ENCODE peak calls at places on chromosomes 16 and 17, in nine cellular contexts. U is dorsolateral prefrontal cortex; Z is uterus; M is PC-3; C is colonic mucosa; R is neural progenitor cell; Y is CD8-positive, alpha-beta T cell; I is foreskin fibroblast; F is CD4-positive, alpha-beta T cell. E is an unnamed sample.

GRCh38 chr16:12971216-12971615 is 69.8 kb downstream of the SHISA9 start:
- DNase-seq in U (peak), Z (no peak), M (peak), C (no peak), R (no peak), Y (no peak), I (peak), F (no peak), E (peak)

GRCh38 chr16:11089504-11090124 is 145.2 kb downstream of the CLEC16A start:
- DNase-seq in U (no peak), Z (peak), M (no peak), C (peak), R (no peak), Y (no peak), I (peak), F (no peak), E (no peak)

GRCh38 chr17:61411114-61411943 is 11.7 kb downstream of the TBX2 start:
- DNase-seq in U (peak), Z (peak), M (peak), C (peak), R (peak), Y (no peak), I (peak), F (no peak), E (peak)

GRCh38 chr17:45294506-45294905 is 22.3 kb downstream of the MAP3K14 start:
- DNase-seq in U (no peak), Z (no peak), M (peak), C (no peak), R (no peak), Y (no peak), I (peak), F (no peak), E (peak)

GRCh38 chr17:77215281-77215680 is 74.5 kb downstream of the SEC14L1 start:
- DNase-seq in U (peak), Z (no peak), M (no peak), C (no peak), R (no peak), Y (no peak), I (no peak), F (no peak), E (no peak)

GRCh38 chr17:65423346-65424140 is 137.9 kb downstream of the AXIN2 start:
- DNase-seq in U (no peak), Z (no peak), M (no peak), C (no peak), R (no peak), Y (no peak), I (no peak), F (no peak), E (no peak)

GRCh38 chr17:41127371-41127770 is 3.4 kb upstream of the KRTAP4-12 start:
- DNase-seq in U (no peak), Z (no peak), M (no peak), C (no peak), R (no peak), Y (no peak), I (no peak), F (no peak), E (no peak)

GRCh38 chr17:7176870-7177209 is 2.3 kb downstream of the ASGR1 start:
- DNase-seq in U (no peak), Z (no peak), M (no peak), C (no peak), R (peak), Y (no peak), I (peak), F (no peak), E (no peak)

GRCh38 chr16:71230122-71230845 is at the start of gene HYDIN:
- DNase-seq in U (peak), Z (no peak), M (peak), C (peak), R (peak), Y (no peak), I (peak), F (no peak), E (no peak)

GRCh38 chr16:58306327-58306726 is 11.5 kb upstream of the PRSS54 start:
- DNase-seq in U (no peak), Z (no peak), M (peak), C (peak), R (no peak), Y (peak), I (peak), F (peak), E (peak)

GRCh38 chr16:4691666-4692412 is 1.5 kb upstream of the NUDT16L1 start:
- DNase-seq in U (no peak), Z (peak), M (no peak), C (no peak), R (no peak), Y (no peak), I (no peak), F (no peak), E (no peak)

GRCh38 chr17:65954148-65954449 is 237.8 kb downstream of the CEP112 start:
- DNase-seq in U (no peak), Z (no peak), M (no peak), C (no peak), R (no peak), Y (no peak), I (no peak), F (no peak), E (no peak)

GRCh38 chr16:54501797-54502196 is 215.2 kb upstream of the IRX3 start:
- DNase-seq in U (no peak), Z (no peak), M (no peak), C (no peak), R (no peak), Y (no peak), I (no peak), F (no peak), E (no peak)

GRCh38 chr16:65722429-65722828 is 600.6 kb upstream of the CDH11 start:
- DNase-seq in U (no peak), Z (no peak), M (no peak), C (no peak), R (no peak), Y (no peak), I (no peak), F (no peak), E (no peak)

GRCh38 chr16:69150146-69150865 is 17.9 kb downstream of the UTP4 start:
- DNase-seq in U (peak), Z (peak), M (peak), C (peak), R (peak), Y (no peak), I (peak), F (peak), E (peak)

GRCh38 chr16:64051826-64052225 is 1070.0 kb downstream of the CDH11 start:
- DNase-seq in U (no peak), Z (no peak), M (peak), C (no peak), R (peak), Y (no peak), I (peak), F (no peak), E (peak)

GRCh38 chr16:71260995-71261394 is 28.2 kb downstream of the CMTR2 start:
- DNase-seq in U (no peak), Z (no peak), M (no peak), C (no peak), R (no peak), Y (no peak), I (no peak), F (no peak), E (no peak)

GRCh38 chr17:66214893-66215528 is 14.2 kb downstream of the APOH start:
- DNase-seq in U (no peak), Z (no peak), M (no peak), C (no peak), R (no peak), Y (no peak), I (no peak), F (no peak), E (no peak)

GRCh38 chr17:8223356-8224063 is 13.1 kb upstream of the AURKB start:
- DNase-seq in U (peak), Z (peak), M (peak), C (peak), R (peak), Y (peak), I (peak), F (no peak), E (peak)

GRCh38 chr16:85514601-85515318 is 98.4 kb upstream of the GSE1 start:
- DNase-seq in U (peak), Z (peak), M (peak), C (peak), R (peak), Y (no peak), I (peak), F (no peak), E (peak)

GRCh38 chr17:75273968-75274708 is 3.1 kb upstream of the MIF4GD start:
- DNase-seq in U (no peak), Z (no peak), M (peak), C (no peak), R (no peak), Y (no peak), I (peak), F (no peak), E (peak)

GRCh38 chr16:11670171-11671131 is 2.2 kb downstream of the SNN start:
- DNase-seq in U (peak), Z (no peak), M (no peak), C (no peak), R (no peak), Y (no peak), I (no peak), F (no peak), E (no peak)

GRCh38 chr17:39666601-39667261 is 1.5 kb upstream of the PNMT start:
- DNase-seq in U (no peak), Z (no peak), M (no peak), C (no peak), R (no peak), Y (no peak), I (no peak), F (no peak), E (no peak)

GRCh38 chr17:43839670-43840101 is 6.7 kb upstream of the MPP3 start:
- DNase-seq in U (no peak), Z (no peak), M (peak), C (peak), R (no peak), Y (no peak), I (no peak), F (no peak), E (no peak)

GRCh38 chr17:39751637-39752036 is 13.9 kb downstream of the GRB7 start:
- DNase-seq in U (no peak), Z (no peak), M (no peak), C (no peak), R (no peak), Y (no peak), I (no peak), F (no peak), E (no peak)

GRCh38 chr17:41972571-41973411 is 6.2 kb downstream of the CNP start:
- DNase-seq in U (no peak), Z (no peak), M (peak), C (no peak), R (no peak), Y (no peak), I (no peak), F (no peak), E (no peak)

GRCh38 chr17:78990349-78991016 is 10.8 kb upstream of the LGALS3BP start:
- DNase-seq in U (peak), Z (no peak), M (no peak), C (no peak), R (no peak), Y (no peak), I (no peak), F (no peak), E (no peak)

GRCh38 chr17:74125160-74125559 is 78.3 kb upstream of the RPL38 start:
- DNase-seq in U (no peak), Z (no peak), M (no peak), C (no peak), R (no peak), Y (no peak), I (no peak), F (no peak), E (no peak)

GRCh38 chr16:67879462-67879861 is 5.2 kb upstream of the NRN1L start:
- DNase-seq in U (no peak), Z (no peak), M (no peak), C (no peak), R (no peak), Y (no peak), I (no peak), F (no peak), E (no peak)
- TF ChIP-seq CTCF in U (no peak), Z (no peak), M (no peak), C (no peak), R (no peak), Y (no peak), I (no peak), F (no peak), E (no peak)

GRCh38 chr16:51941412-51941811 is 605.5 kb downstream of the TOX3 start:
- DNase-seq in U (no peak), Z (no peak), M (no peak), C (no peak), R (no peak), Y (no peak), I (no peak), F (no peak), E (no peak)
- TF ChIP-seq CTCF in U (no peak), Z (no peak), M (no peak), C (no peak), R (peak), Y (no peak), I (no peak), F (no peak), E (no peak)

DNA sequence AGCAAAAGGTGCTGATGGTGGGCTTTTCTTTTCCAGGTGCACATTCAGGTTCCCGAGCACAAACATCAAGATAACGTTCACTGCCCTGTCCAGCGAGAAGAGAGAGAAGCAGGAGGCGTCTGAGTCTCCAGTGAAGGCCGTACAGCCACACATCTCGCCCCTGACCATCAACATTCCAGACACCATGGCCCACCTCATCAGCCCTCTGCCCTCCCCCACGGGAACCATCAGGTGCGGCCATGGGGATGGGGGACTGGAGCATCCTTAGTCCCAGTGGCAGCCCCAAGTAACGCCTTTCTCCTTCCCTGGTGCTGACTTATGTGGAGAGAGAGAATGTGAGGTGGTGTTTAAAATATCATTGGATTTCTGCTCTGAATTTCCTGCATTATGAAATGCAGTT is 43.8 kb downstream of the FOXK2 start:
- DNase-seq in U (no peak), Z (no peak), M (no peak), C (no peak), R (no peak), Y (no peak), I (no peak), F (no peak), E (no peak)
- TF ChIP-seq CTCF in U (no peak), Z (no peak), M (no peak), C (no peak), R (no peak), Y (no peak), I (no peak), F (no peak), E (no peak)

GRCh38 chr17:69060835-69061234 is at the start of gene ABCA9:
- DNase-seq in U (no peak), Z (no peak), M (no peak), C (no peak), R (no peak), Y (no peak), I (peak), F (no peak), E (no peak)

GRCh38 chr17:69056179-69056823 is 4.4 kb downstream of the ABCA9 start:
- DNase-seq in U (no peak), Z (no peak), M (no peak), C (no peak), R (no peak), Y (no peak), I (no peak), F (no peak), E (no peak)

GRCh38 chr17:69057280-69057679 is 3.4 kb downstream of the ABCA9 start:
- DNase-seq in U (no peak), Z (no peak), M (no peak), C (no peak), R (no peak), Y (no peak), I (no peak), F (no peak), E (no peak)

GRCh38 chr17:69059458-69060205 is 1.1 kb downstream of the ABCA9 start:
- DNase-seq in U (no peak), Z (no peak), M (no peak), C (no peak), R (no peak), Y (no peak), I (peak), F (no peak), E (no peak)

GRCh38 chr17:69058165-69058564 is 2.6 kb downstream of the ABCA9 start:
- DNase-seq in U (no peak), Z (no peak), M (no peak), C (no peak), R (peak), Y (no peak), I (no peak), F (no peak), E (no peak)
- TF ChIP-seq CTCF in U (no peak), Z (no peak), M (peak), C (peak), R (peak), Y (no peak), I (peak), F (no peak), E (no peak)

GRCh38 chr17:27443491-27443890 is 12.8 kb upstream of the KSR1 start:
- DNase-seq in U (peak), Z (no peak), M (no peak), C (no peak), R (no peak), Y (no peak), I (no peak), F (no peak), E (no peak)
- TF ChIP-seq CTCF in U (no peak), Z (no peak), M (no peak), C (no peak), R (no peak), Y (no peak), I (no peak), F (no peak), E (no peak)

DNA sequence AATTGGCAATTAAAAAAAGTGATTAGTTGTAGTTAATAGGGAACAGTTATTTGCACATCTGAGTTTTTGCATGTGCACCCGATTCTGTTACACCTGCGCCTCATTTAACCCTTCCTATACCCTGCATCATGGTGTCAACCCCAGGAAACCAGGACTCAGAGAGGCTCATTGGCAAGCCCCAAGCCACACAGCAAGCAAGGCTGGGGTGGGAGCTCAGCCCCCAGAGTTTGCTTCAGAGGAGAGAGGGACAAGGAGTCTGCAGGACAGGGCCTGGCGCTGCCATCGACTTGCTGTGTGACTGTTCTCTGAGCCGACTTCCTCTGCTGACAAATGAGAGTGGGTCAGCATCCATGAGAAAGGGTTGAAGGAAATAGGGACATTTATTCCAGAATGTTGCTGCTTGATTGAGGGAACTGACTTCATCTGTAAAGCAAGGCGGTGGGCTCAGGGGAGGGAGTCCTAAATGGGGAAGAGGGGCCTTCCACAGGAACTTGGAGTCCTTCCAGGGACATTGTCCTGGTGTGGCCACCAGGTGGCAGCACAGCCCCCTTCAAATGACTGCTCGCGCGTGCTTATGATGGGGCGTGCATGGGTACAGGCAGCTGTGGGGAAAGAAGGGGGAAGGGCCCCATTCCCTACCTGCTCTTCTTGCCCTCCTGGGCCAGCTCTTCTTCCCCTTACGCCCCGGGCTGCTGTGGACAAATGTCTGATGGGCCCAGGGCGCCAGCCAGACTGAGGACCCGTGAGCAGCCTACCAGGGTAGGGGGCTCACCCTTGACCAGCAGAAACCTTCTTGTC is 51.6 kb downstream of the NT5M start:
- DNase-seq in U (peak), Z (peak), M (peak), C (peak), R (peak), Y (peak), I (peak), F (peak), E (peak)
- TF ChIP-seq CTCF in U (peak), Z (peak), M (peak), C (peak), R (peak), Y (peak), I (peak), F (peak), E (peak)

DNA sequence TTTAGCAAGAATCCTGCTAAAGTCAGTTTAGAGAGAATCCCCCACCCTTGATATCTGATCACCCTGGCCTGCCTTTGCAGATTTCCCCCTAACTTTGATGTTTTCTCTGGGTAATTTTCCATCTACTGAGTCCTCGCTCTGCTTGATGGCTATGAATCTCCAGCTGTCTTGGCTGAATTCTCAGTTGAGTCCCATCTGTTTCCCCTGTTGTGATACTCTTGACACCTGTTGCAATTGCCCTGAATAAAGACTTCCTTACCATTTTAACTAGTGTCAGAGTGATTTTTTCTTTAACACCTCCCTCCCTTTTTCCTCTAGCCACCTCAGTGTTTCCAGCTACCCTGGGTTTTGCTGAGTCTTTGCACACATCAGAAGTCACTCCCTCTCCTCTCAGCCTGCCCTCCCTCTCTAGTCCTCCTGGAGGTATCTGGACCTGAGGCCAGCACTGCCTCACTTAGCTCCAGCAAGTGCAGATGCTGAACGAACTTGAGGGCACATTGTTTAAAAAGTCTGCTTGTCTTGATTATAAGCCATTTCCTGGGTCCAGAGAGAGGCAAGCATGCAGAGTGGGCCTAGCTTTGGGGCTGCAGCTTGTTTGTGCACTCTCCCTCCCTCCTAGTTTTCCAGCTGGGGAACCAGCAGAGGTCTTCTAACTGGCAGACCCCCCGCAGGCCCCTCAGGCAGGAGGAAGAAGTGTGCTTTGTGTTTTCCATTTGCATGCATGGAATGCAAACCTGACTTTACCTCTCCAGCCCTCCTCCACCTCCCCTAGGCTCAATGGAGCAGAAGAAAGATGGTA is 33.2 kb downstream of the SPACA3 start:
- DNase-seq in U (no peak), Z (no peak), M (no peak), C (no peak), R (no peak), Y (no peak), I (no peak), F (no peak), E (no peak)
- TF ChIP-seq CTCF in U (no peak), Z (no peak), M (no peak), C (no peak), R (no peak), Y (no peak), I (no peak), F (no peak), E (no peak)